ENCODE peak calls at places on chromosomes 3 and 15, in six cellular contexts. J is A549, B is K562, O is GM12878, X is endothelial cell of umbilical vein, L is HepG2. Z is an unnamed sample.

GRCh38 chr3:37971467-37971866 is 19.1 kb upstream of the VILL start:
- DNase-seq in L (no peak), X (no peak), J (no peak), B (no peak), O (no peak), Z (no peak)

GRCh38 chr15:51718199-51718598 is 19.3 kb downstream of the LYSMD2 start:
- DNase-seq in X (no peak), L (no peak), B (no peak), J (no peak), O (no peak), Z (no peak)

GRCh38 chr3:43086460-43087165 is 19.3 kb downstream of the POMGNT2 start:
- DNase-seq in X (no peak), L (no peak), O (no peak), B (no peak), J (no peak), Z (no peak)

GRCh38 chr3:167151671-167152070 is 228.4 kb downstream of the ZBBX start:
- DNase-seq in X (no peak), J (no peak), B (no peak), O (no peak), L (no peak), Z (no peak)

GRCh38 chr3:8548502-8549300 is 47.1 kb downstream of the LMCD1 start:
- DNase-seq in O (no peak), B (no peak), X (no peak), L (no peak), J (no peak), Z (no peak)

GRCh38 chr3:175346573-175347356 is 487.6 kb downstream of the NAALADL2 start:
- DNase-seq in B (no peak), L (no peak), O (peak; percentile 16), X (peak; percentile 91), J (no peak), Z (no peak)

GRCh38 chr3:133991637-133992036 is 38.1 kb downstream of the SLCO2A1 start:
- DNase-seq in X (peak; percentile 27), B (no peak), J (no peak), O (no peak), L (no peak), Z (peak; percentile 63)

GRCh38 chr3:194255252-194256039 is 95.7 kb downstream of the CPN2 start:
- DNase-seq in B (peak; percentile 94), J (no peak), O (peak; percentile 11), L (peak; percentile 71), X (peak; percentile 94), Z (peak; percentile 100)

GRCh38 chr3:150222646-150223045 is 185.5 kb upstream of the TSC22D2 start:
- DNase-seq in O (no peak), J (no peak), B (no peak), X (no peak), L (no peak), Z (no peak)

GRCh38 chr15:50854594-50855490 is 53.6 kb upstream of the AP4E1 start:
- DNase-seq in J (no peak), O (peak; percentile 57), B (no peak), L (peak; percentile 18), X (no peak), Z (peak; percentile 55)

GRCh38 chr15:50996641-50997040 is 88.2 kb downstream of the AP4E1 start:
- DNase-seq in X (no peak), B (no peak), J (no peak), L (no peak), O (no peak), Z (no peak)

GRCh38 chr3:64088408-64089136 is 65.3 kb upstream of the PSMD6 start:
- DNase-seq in B (no peak), L (no peak), O (no peak), X (no peak), J (no peak), Z (no peak)

GRCh38 chr3:129346690-129347440 is 68.2 kb downstream of the HMCES start:
- DNase-seq in X (no peak), B (no peak), L (no peak), O (no peak), J (no peak), Z (no peak)

GRCh38 chr15:94069834-94070233 is 161.5 kb upstream of the MCTP2 start:
- DNase-seq in B (no peak), J (no peak), O (no peak), L (no peak), X (no peak), Z (no peak)

GRCh38 chr15:94075349-94075748 is 156.0 kb upstream of the MCTP2 start:
- DNase-seq in B (no peak), O (no peak), J (no peak), X (no peak), L (no peak), Z (no peak)

GRCh38 chr15:94066811-94067210 is 164.6 kb upstream of the MCTP2 start:
- DNase-seq in X (no peak), L (no peak), O (no peak), B (no peak), J (no peak), Z (no peak)

GRCh38 chr15:94066046-94066445 is 165.3 kb upstream of the MCTP2 start:
- DNase-seq in X (no peak), B (no peak), J (no peak), O (no peak), L (no peak), Z (no peak)

GRCh38 chr15:94070341-94071275 is 160.8 kb upstream of the MCTP2 start:
- DNase-seq in O (no peak), B (no peak), J (peak; percentile 15), X (no peak), L (no peak), Z (peak; percentile 79)
- TF ChIP-seq MYC in O (no peak), B (no peak), J (no peak), X (no peak), L (no peak), Z (no peak)

DNA sequence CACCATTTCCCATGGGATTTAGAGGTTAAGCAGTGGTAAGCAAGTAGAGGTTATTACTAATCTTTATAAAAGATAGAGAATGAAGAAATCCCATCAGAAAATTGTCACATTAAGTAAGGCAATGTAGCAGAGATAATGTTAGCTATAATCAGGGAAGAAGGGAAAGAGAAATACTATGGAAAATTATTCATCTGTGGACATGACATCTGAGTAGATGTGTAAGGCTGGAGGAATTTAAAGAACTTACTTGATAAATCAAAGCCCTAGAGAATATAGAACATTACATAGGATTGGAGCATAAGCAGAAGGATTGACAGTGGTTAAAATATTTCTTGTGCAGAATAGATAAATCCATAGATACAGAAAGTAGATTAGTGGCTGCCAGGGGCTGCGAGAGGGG is 553.1 kb upstream of the CBLB start:
- DNase-seq in B (no peak), J (no peak), L (no peak), X (no peak), O (no peak), Z (no peak)
- TF ChIP-seq MYC in B (no peak), J (no peak), L (no peak), X (no peak), O (no peak), Z (no peak)

GRCh38 chr15:86079491-86080266 is at the start of gene AGBL1:
- DNase-seq in J (no peak), O (no peak), X (no peak), L (no peak), B (no peak), Z (no peak)
- TF ChIP-seq MYC in J (no peak), O (no peak), X (no peak), L (no peak), B (no peak), Z (no peak)

GRCh38 chr15:52802110-52802509 is 12.0 kb upstream of the ONECUT1 start:
- DNase-seq in X (no peak), O (no peak), L (no peak), J (no peak), B (no peak), Z (no peak)

GRCh38 chr15:52805351-52806283 is 15.5 kb upstream of the ONECUT1 start:
- DNase-seq in X (no peak), J (no peak), O (no peak), L (no peak), B (no peak), Z (no peak)

GRCh38 chr15:52806284-52806655 is 16.1 kb upstream of the ONECUT1 start:
- DNase-seq in O (no peak), B (no peak), X (no peak), J (no peak), L (no peak), Z (no peak)

GRCh38 chr15:52803543-52804306 is 13.6 kb upstream of the ONECUT1 start:
- DNase-seq in X (no peak), O (no peak), L (no peak), J (no peak), B (no peak), Z (no peak)

DNA sequence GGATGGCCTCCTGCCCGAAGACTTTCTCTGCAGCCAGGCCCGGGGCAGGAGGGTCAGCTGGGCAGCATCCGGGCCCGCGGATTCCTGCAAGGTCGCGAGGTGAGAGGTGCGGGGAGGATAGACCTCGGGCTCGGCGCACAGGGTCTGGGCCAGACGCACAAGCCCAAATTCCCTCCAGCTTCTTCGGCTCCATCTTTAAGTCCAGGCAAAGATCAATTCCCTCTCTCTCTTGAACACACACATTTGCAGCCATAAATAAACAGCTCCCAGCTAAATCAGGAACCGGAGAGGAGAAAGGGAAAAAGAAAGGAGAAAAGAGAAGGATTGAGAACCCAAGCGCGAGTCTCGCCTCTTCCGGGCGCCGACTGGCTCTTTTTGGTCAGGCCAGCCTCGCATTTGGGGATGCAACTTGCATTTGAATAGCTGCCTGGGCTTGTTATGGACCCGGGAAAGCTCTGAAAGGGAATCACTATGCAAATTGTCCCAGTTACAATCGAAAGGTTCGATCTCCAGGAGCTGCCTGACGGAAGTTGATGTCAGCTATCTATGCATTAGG is 14.5 kb upstream of the ONECUT1 start:
- DNase-seq in X (no peak), L (no peak), J (no peak), O (no peak), B (no peak), Z (no peak)
- TF ChIP-seq MYC in X (no peak), L (no peak), J (no peak), O (no peak), B (no peak), Z (no peak)

GRCh38 chr3:141375381-141376301 is 7.3 kb downstream of the ZBTB38 start:
- DNase-seq in O (no peak), J (no peak), B (no peak), L (no peak), X (no peak), Z (no peak)
- TF ChIP-seq MYC in O (no peak), J (no peak), B (no peak), L (no peak), X (no peak), Z (no peak)

GRCh38 chr3:107753494-107753893 is 230.7 kb downstream of the BBX start:
- DNase-seq in X (peak; percentile 47), J (peak; percentile 5), L (peak; percentile 47), B (no peak), O (no peak), Z (peak; percentile 60)
- TF ChIP-seq MYC in X (no peak), J (no peak), L (no peak), B (no peak), O (no peak), Z (no peak)

Z was measured in NB4.